ENCODE peak calls at places on chromosomes 7 and 10, in five cellular contexts. Q is K562, E is HepG2, G is A549, D is IMR-90. N is an unnamed sample.
A peak's percentile ranks its signal among the peaks of the same experiment; 100 is the strongest.

GRCh38 chr7:107643407-107643806 is 17.2 kb upstream of the SLC26A4 start:
- DNase-seq in D (peak; percentile 78), E (no peak), G (no peak), Q (no peak), N (no peak)

GRCh38 chr10:51910189-51910588 is 210.8 kb upstream of the CSTF2T start:
- DNase-seq in G (no peak), Q (no peak), E (no peak), D (peak; percentile 12), N (no peak)

GRCh38 chr10:25547391-25547790 is 372.6 kb downstream of the GPR158 start:
- DNase-seq in E (no peak), G (no peak), Q (peak; percentile 23), D (no peak), N (no peak)

GRCh38 chr7:100801833-100802568 is 25.3 kb downstream of the EPHB4 start:
- DNase-seq in E (peak; percentile 66), D (peak; percentile 87), Q (peak; percentile 97), G (peak; percentile 94), N (peak; percentile 90)

GRCh38 chr7:78019457-78020130 is 221.0 kb downstream of the PHTF2 start:
- DNase-seq in E (peak; percentile 45), G (peak; percentile 93), D (peak; percentile 73), Q (peak; percentile 94), N (peak; percentile 99)

GRCh38 chr10:132410779-132411532 is 14.0 kb downstream of the PWWP2B start:
- DNase-seq in Q (no peak), G (no peak), E (no peak), D (no peak), N (peak; percentile 64)

GRCh38 chr7:50307368-50308012 is 3.0 kb downstream of the IKZF1 start:
- DNase-seq in Q (peak; percentile 83), G (no peak), D (no peak), E (no peak), N (no peak)

GRCh38 chr7:66296555-66296954 is 91.4 kb downstream of the TPST1 start:
- DNase-seq in G (no peak), E (no peak), D (peak; percentile 38), Q (no peak), N (no peak)

GRCh38 chr7:39624202-39624807 is 933 bp downstream of the RALA start:
- DNase-seq in Q (peak; percentile 59), E (no peak), G (no peak), D (no peak), N (peak; percentile 43)

GRCh38 chr7:115724400-115725056 is 306.0 kb downstream of the TFEC start:
- DNase-seq in E (peak; percentile 11), Q (peak; percentile 7), G (no peak), D (no peak), N (no peak)

GRCh38 chr7:150947761-150948680 is 30.1 kb downstream of the KCNH2 start:
- DNase-seq in E (no peak), G (no peak), Q (peak; percentile 57), D (no peak), N (peak; percentile 28)

GRCh38 chr7:156778668-156779067 is 114.3 kb downstream of the LMBR1 start:
- DNase-seq in E (no peak), G (no peak), Q (no peak), D (no peak), N (peak; percentile 76)

GRCh38 chr10:61633665-61634064 is 29.1 kb upstream of the CABCOCO1 start:
- DNase-seq in G (no peak), Q (no peak), D (peak; percentile 68), E (no peak), N (no peak)

GRCh38 chr7:135095450-135095849 is 52.4 kb upstream of the TMEM140 start:
- DNase-seq in E (no peak), G (no peak), D (no peak), Q (no peak), N (no peak)
- TF ChIP-seq USF2 in E (no peak), G (no peak), D (no peak), Q (no peak), N (no peak)

GRCh38 chr10:99984201-99984600 is 25.5 kb downstream of the DNMBP start:
- DNase-seq in E (no peak), D (peak; percentile 68), Q (no peak), G (no peak), N (no peak)

GRCh38 chr10:99982728-99983127 is 27.0 kb downstream of the DNMBP start:
- DNase-seq in G (no peak), Q (no peak), D (no peak), E (no peak), N (no peak)

GRCh38 chr10:99984635-99985034 is 25.1 kb downstream of the DNMBP start:
- DNase-seq in D (no peak), G (no peak), Q (no peak), E (no peak), N (no peak)

GRCh38 chr10:99981581-99982199 is 28.1 kb downstream of the DNMBP start:
- DNase-seq in E (no peak), D (no peak), G (no peak), Q (no peak), N (no peak)

GRCh38 chr10:99983280-99983988 is 26.3 kb downstream of the DNMBP start:
- DNase-seq in G (no peak), D (peak; percentile 79), Q (peak; percentile 47), E (peak; percentile 38), N (peak; percentile 73)
- TF ChIP-seq USF2 in G (no peak), D (no peak), Q (no peak), E (no peak), N (no peak)

GRCh38 chr10:130560573-130560972 is 424.4 kb downstream of the GLRX3 start:
- DNase-seq in G (no peak), E (no peak), Q (no peak), D (no peak), N (no peak)
- TF ChIP-seq USF2 in G (no peak), E (no peak), Q (no peak), D (no peak), N (no peak)

GRCh38 chr7:120860151-120860550 is 2.2 kb upstream of the TSPAN12 start:
- DNase-seq in D (no peak), G (no peak), Q (no peak), E (no peak), N (no peak)

GRCh38 chr7:120858299-120858636 is 324 bp upstream of the TSPAN12 start:
- DNase-seq in D (no peak), E (no peak), Q (no peak), G (no peak), N (no peak)

GRCh38 chr7:120856621-120857352 is 1.2 kb downstream of the TSPAN12 start:
- DNase-seq in D (peak; percentile 8), Q (peak; percentile 66), G (peak; percentile 29), E (peak; percentile 18), N (peak; percentile 65)

GRCh38 chr7:120856198-120856597 is 1.7 kb downstream of the TSPAN12 start:
- DNase-seq in D (no peak), E (no peak), G (no peak), Q (no peak), N (no peak)

DNA sequence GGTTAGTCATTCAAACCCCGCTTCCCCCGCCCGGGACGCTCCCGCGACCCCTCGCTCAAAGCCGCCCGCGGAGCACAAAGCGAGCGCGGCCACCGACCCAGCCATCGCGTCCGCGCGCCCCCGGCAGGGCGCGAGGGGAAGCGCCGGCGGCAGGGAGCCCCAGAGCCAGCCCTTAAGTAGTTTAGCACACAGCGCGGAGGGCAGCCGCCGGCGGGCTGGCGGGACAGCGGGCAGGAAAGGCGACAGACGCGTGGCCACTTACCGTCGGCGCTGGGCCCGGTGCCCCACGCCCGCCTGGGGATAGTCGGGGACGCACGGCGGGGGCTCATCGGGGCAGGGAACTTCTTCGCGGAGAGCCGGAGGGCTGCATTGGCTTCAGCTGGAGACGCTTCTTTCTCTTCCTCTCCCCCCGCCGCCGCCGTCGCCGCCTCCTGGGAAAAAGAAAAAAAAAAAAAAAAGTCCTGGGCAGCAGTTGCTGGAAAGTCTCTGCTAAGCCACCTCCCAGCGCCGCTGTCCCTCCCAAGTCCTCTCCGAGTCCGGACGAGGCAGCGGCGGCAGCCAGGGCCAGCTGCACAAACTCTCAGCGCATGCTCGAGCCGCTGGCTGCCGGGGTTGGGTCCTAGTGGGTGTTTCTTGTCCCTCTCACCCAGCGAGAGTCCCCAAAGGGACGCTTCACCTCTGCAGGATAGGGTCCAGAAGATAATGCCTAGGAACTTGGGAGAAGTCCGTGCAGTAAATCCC is at the start of gene TSPAN12:
- DNase-seq in Q (peak; percentile 86), E (peak; percentile 39), D (peak; percentile 54), G (peak; percentile 66), N (peak; percentile 91)
- TF ChIP-seq USF2 in Q (no peak), E (no peak), D (no peak), G (no peak), N (no peak)

GRCh38 chr7:2930310-2931033 is 86.4 kb upstream of the GNA12 start:
- DNase-seq in Q (no peak), G (no peak), E (no peak), D (no peak), N (peak; percentile 17)

GRCh38 chr7:2927592-2927991 is 83.5 kb upstream of the GNA12 start:
- DNase-seq in G (no peak), E (no peak), Q (no peak), D (no peak), N (peak; percentile 25)

GRCh38 chr7:2928256-2928612 is 84.1 kb upstream of the GNA12 start:
- DNase-seq in Q (no peak), E (no peak), D (no peak), G (no peak), N (no peak)

GRCh38 chr7:2929321-2930201 is 85.5 kb upstream of the GNA12 start:
- DNase-seq in G (no peak), D (no peak), E (no peak), Q (no peak), N (peak; percentile 34)

GRCh38 chr7:2928613-2929311 is 84.7 kb upstream of the GNA12 start:
- DNase-seq in G (no peak), E (no peak), D (no peak), Q (no peak), N (peak; percentile 96)
- TF ChIP-seq USF2 in G (no peak), E (no peak), D (no peak), Q (no peak), N (no peak)

DNA sequence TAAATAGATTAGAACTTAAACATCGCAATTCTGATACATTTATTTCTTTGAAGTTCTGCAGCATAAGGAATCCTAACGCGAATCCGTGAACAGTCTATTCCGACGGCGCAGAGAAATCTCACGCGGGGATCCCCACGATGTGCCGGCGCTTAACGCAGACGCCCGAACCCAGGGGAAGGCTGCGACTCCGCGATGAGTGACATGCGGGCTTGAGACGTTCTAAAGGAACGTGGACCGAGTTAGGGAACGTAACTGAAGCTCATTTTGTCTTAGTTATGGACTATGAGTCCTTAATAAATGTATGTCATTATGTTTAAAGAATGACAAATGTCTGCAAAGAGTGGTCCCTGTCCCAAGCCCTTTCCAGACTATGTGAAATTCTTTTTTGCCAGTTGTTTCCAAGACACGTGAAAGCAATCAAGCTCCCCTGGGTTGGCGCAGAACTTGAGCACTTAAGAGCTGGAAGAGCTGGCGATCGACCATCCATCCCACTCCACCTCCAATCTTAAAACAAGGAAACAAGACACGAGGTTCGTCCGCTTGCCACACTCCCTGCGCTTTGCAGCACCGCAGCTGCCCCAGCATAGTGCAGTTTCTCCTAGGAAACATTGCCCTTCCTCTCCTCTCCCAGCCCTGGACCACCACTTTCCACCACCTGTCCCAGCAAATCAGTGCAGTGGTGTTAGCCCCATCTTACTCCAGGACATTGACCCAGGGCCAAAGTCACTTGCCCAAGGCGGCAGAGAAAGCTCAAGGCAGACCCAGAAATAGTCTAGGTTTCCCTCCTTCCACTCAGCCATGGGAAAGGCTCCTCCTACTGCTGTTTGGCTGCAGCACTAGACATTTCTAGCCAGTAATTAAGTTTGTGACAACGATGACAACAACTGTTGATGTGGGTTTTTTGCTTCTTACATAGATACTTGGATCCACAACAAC is 1.2 kb upstream of the PARD3 start:
- DNase-seq in E (no peak), D (peak; percentile 30), Q (no peak), G (peak; percentile 28), N (peak; percentile 49)
- TF ChIP-seq USF2 in E (no peak), D (no peak), Q (no peak), G (no peak), N (no peak)

N was measured in SK-N-SH.